ENCODE peak calls at places on chromosomes 6 and 20, in ten cellular contexts. U is DMS 273 treated with DMSO at 0.1 percent for 48 hours; D is endothelial cell; P is GM03348; Y is stimulated activated CD4-positive, alpha-beta T cell treated with anti-CD3 and anti-CD28 coated beads, TNF-alpha, amount 100 ng/mL, for 4 hours; E is mesendoderm; L is epithelial cell of proximal tubule; B is ureter; M is NAMALWA; F is cerebellar cortex. K is an unnamed sample.
A peak's percentile ranks its signal among the peaks of the same experiment; 100 is the strongest.

GRCh38 chr20:47392015-47392720 is 35.7 kb upstream of the ZMYND8 start:
- DNase-seq in U (peak; percentile 12), L (peak; percentile 19), Y (no peak), B (no peak), E (peak; percentile 71), D (no peak), M (peak; percentile 95), P (peak; percentile 83), F (no peak), K (peak; percentile 89)

GRCh38 chr6:158801655-158802294 is 17.4 kb downstream of the EZR start:
- DNase-seq in M (no peak), D (no peak), U (no peak), E (no peak), F (no peak), Y (no peak), P (no peak), B (no peak), L (no peak), K (no peak)

GRCh38 chr6:145749632-145750031 is 14.3 kb upstream of the EPM2A start:
- DNase-seq in F (no peak), U (no peak), M (no peak), D (no peak), P (peak; percentile 60), B (no peak), E (no peak), L (peak; percentile 70), Y (no peak), K (peak; percentile 79)

GRCh38 chr20:63930971-63931553 is 25.2 kb downstream of the UCKL1 start:
- DNase-seq in U (no peak), D (no peak), F (no peak), Y (no peak), E (no peak), B (no peak), P (no peak), L (no peak), M (no peak), K (no peak)

GRCh38 chr20:49907405-49908257 is 7.7 kb downstream of the SPATA2 start:
- DNase-seq in F (no peak), Y (no peak), U (no peak), B (no peak), E (no peak), L (no peak), P (no peak), M (no peak), D (no peak), K (no peak)

GRCh38 chr6:20129290-20130088 is 82.8 kb downstream of the MBOAT1 start:
- DNase-seq in Y (no peak), M (no peak), L (no peak), P (no peak), E (no peak), F (no peak), U (no peak), B (no peak), D (no peak), K (no peak)

GRCh38 chr6:53282741-53283140 is 66.0 kb downstream of the ELOVL5 start:
- DNase-seq in M (no peak), Y (no peak), E (no peak), B (no peak), L (no peak), F (no peak), D (no peak), P (no peak), U (no peak), K (peak; percentile 61)

GRCh38 chr6:157148391-157149323 is 174.7 kb downstream of the TMEM242 start:
- DNase-seq in L (peak; percentile 82), M (no peak), E (peak; percentile 60), P (peak; percentile 91), F (peak; percentile 53), U (peak; percentile 83), Y (no peak), B (no peak), D (no peak), K (peak; percentile 93)

GRCh38 chr20:11671015-11671511 is 246.6 kb upstream of the BTBD3 start:
- DNase-seq in M (no peak), B (no peak), P (no peak), L (no peak), Y (no peak), U (no peak), F (no peak), D (no peak), E (no peak), K (no peak)